ENCODE peak calls at places on chromosomes 4 and X, in six cellular contexts. G is neuronal stem cell, M is right lobe of liver, R is foreskin keratinocyte, F is RWPE1, E is breast epithelium. Z is an unnamed sample.

GRCh38 chr4:159232465-159233106 is 129.7 kb downstream of the RAPGEF2 start:
- DNase-seq in G (no peak), M (no peak), R (no peak), F (no peak), E (no peak), Z (no peak)

GRCh38 chr4:27096142-27096824 is 235.6 kb downstream of the STIM2 start:
- DNase-seq in G (no peak), M (no peak), R (no peak), F (no peak), E (no peak), Z (no peak)

GRCh38 chrX:15814811-15815210 is 24.5 kb downstream of the ZRSR2 start:
- DNase-seq in G (no peak), M (no peak), R (no peak), F (no peak), E (no peak), Z (no peak)

GRCh38 chrX:25012793-25013592 is 2.8 kb downstream of the ARX start:
- DNase-seq in G (no peak), M (no peak), R (no peak), F (no peak), E (no peak), Z (no peak)

GRCh38 chr4:159158989-159159388 is 56.1 kb downstream of the RAPGEF2 start:
- DNase-seq in G (no peak), M (no peak), R (no peak), F (no peak), E (no peak), Z (no peak)

GRCh38 chr4:56106180-56106579 is 157.4 kb downstream of the CEP135 start:
- DNase-seq in G (no peak), M (no peak), R (no peak), F (no peak), E (no peak), Z (no peak)

GRCh38 chr4:80471701-80472100 is 136.2 kb downstream of the CFAP299 start:
- DNase-seq in G (no peak), M (peak; percentile 61), R (no peak), F (peak; percentile 29), E (peak; percentile 60), Z (no peak)

GRCh38 chr4:10299601-10300000 is 157.6 kb downstream of the ZNF518B start:
- DNase-seq in G (no peak), M (no peak), R (peak; percentile 74), F (no peak), E (no peak), Z (no peak)

GRCh38 chr4:62006108-62006507 is 806.0 kb downstream of the ADGRL3 start:
- DNase-seq in G (no peak), M (no peak), R (no peak), F (no peak), E (no peak), Z (no peak)

DNA sequence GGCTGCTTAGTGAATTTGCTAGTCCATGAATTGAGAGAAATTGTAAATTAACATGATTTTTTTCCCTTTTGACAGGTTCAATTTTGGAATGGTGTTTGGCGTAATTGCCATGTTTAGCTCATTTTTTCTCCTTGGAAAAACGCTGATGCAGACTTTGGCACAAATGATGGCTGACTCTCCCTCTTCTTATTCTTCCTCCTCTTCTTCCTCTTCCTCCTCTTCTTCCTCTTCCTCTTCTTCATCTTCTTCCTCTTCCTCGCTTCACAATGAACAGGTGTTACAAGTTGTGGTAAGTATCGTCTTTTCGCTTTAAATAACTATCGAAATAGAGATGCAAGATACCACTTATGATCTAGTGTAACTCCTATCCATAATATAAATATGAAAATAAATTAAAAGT is 5.7 kb downstream of the MBTPS2 start:
- DNase-seq in G (no peak), M (no peak), R (no peak), F (no peak), E (no peak), Z (no peak)
- H3K27ac ChIP-seq in G (no peak overlapping the region), M (no peak overlapping the region), R (no peak overlapping the region), F (no peak overlapping the region), E (no peak overlapping the region), Z (no peak overlapping the region)

DNA sequence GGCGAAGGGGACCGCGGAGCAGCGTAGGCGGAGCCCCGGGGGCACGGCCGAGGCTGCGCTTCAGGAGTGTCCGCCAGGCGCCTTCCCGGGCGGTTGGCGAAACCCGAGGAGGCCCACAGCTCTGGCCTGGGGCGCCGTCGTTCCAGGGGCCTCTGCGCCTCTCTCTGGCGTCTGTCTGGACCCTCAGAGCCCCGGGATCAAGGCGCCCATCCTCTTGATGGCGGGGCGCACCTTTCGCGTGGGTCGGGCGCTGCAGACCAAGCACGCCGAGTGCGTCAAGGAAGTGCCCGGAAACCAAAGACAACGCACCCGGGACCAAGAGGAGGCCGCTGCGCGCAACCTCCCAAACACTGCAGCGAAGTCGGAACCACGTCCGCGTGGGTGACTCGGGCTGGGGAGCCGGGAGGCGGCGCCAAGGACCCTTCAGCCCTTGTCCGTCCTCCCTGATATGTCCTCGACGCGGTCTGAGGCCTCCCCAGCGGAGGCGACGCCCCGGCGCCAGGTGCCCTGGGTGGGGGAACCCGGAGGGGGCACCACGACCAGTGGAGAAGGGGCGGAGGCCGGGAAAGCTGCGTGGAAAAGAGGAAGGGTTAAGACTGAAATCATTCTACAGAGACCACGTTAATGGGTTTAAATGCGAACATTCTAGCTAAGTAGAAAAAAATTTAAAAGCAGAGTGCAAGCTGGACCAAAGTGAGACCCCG is 9.9 kb downstream of the HMX1 start:
- DNase-seq in G (no peak), M (no peak), R (no peak), F (no peak), E (no peak), Z (no peak)
- H3K27ac ChIP-seq in G (no peak overlapping the region), M (no peak overlapping the region), R (no peak overlapping the region), F (no peak overlapping the region), E (no peak overlapping the region), Z (no peak overlapping the region)

DNA sequence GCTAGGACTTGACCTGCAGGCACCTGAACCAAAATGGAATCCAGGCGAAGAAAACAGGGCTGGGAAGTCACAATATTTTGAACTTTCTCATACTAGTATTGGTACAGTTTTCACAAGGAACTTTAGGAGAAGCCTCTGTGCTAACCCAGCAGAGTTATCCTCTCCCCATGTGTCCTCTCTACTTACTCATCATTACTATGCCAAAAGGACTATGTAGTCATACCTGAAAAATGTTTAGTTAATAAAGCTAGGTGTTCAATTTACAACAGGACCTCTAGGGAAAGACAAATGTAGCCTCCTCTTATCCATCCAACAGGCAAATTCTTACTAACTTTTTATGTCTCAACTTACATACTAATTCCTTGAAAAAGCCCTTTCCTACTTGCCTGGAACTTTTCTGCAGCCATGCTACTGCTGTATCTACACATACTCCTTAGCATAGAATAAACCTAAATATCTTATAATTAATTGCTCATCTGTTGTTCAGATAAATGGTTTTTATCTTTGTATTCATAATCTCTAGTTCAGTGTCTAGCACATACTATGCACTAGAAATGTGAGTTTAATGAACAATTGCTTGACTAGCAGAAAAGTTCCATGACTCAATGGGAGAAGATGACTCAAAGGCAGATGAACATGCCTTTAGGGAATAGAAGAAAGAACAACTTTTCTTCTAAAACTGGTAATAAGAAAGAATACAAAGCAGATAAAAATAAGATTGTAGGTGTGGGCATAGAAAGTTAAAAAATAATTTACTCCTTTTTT is 215.5 kb upstream of the VEGFC start:
- DNase-seq in G (no peak), M (no peak), R (peak; percentile 79), F (peak; percentile 35), E (no peak), Z (no peak)
- H3K27ac ChIP-seq in G (no peak overlapping the region), M (no peak overlapping the region), R (peak overlapping the region; percentile 98), F (no peak overlapping the region), E (no peak overlapping the region), Z (no peak overlapping the region)

DNA sequence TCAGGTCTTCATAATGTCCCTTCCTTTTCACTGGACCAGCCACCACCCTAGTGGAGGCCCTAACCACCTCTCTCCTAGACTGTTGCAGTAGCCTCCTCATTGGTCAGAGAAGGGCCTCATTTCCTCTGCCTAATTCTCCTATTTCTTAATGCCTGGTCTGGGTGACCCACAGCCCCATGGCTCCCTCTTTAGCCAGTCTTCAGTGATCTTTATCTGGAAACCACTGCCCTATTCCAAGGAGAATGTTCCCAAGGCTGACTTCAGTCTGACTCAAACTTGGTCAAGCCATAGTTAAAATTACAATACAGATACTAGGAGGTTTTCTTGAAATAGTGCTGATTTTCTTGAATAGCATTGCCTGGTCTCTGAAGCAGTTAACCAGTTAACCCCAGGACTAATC is 53.6 kb upstream of the PRPS1 start:
- DNase-seq in G (no peak), M (no peak), R (no peak), F (no peak), E (no peak), Z (no peak)
- H3K27ac ChIP-seq in G (no peak overlapping the region), M (no peak overlapping the region), R (peak overlapping the region; percentile 51), F (no peak overlapping the region), E (no peak overlapping the region), Z (no peak overlapping the region)

GRCh38 chr4:70627620-70628019 is 924 bp upstream of the ENAM start:
- DNase-seq in G (no peak), M (no peak), R (no peak), F (no peak), E (no peak), Z (no peak)

GRCh38 chr4:70629469-70630090 is 1.0 kb downstream of the ENAM start:
- DNase-seq in G (no peak), M (no peak), R (no peak), F (no peak), E (no peak), Z (no peak)

GRCh38 chr4:70630162-70630561 is 1.6 kb downstream of the ENAM start:
- DNase-seq in G (no peak), M (no peak), R (no peak), F (no peak), E (no peak), Z (no peak)

GRCh38 chr4:70632028-70632427 is 3.5 kb downstream of the ENAM start:
- DNase-seq in G (no peak), M (no peak), R (peak; percentile 44), F (peak; percentile 64), E (no peak), Z (no peak)

GRCh38 chr4:70628444-70628843 is at the start of gene ENAM:
- DNase-seq in G (no peak), M (no peak), R (no peak), F (no peak), E (no peak), Z (no peak)
- H3K27ac ChIP-seq in G (no peak within 1 kb of the TSS), M (no peak within 1 kb of the TSS), R (no peak within 1 kb of the TSS), F (no peak within 1 kb of the TSS), E (no peak within 1 kb of the TSS), Z (no peak within 1 kb of the TSS)

GRCh38 chr4:136662539-136662938 is 869.8 kb downstream of the PCDH18 start:
- DNase-seq in G (no peak), M (no peak), R (no peak), F (no peak), E (no peak), Z (no peak)
- H3K27ac ChIP-seq in G (no peak overlapping the region), M (no peak overlapping the region), R (no peak overlapping the region), F (no peak overlapping the region), E (no peak overlapping the region), Z (no peak overlapping the region)

DNA sequence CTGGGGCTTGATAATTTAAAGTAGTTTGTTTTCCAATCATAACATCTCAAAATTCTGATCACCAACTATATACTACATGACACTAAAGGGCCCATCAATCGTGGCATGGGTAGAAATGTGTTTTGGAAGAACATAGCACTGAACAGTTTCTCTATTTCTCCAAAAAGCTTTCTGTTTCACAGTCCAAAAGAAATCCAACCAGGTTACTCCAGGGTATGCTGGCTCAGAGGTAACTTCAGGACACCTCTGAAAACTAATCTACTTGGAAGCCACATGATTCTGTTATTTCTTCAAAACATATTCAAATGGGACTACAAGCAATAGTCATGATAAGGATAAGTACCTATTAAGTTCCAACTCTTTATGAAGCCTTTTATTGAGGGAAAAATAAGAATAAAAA is 8.3 kb downstream of the PHKA1 start:
- DNase-seq in G (no peak), M (no peak), R (no peak), F (no peak), E (no peak), Z (no peak)
- H3K27ac ChIP-seq in G (no peak overlapping the region), M (no peak overlapping the region), R (no peak overlapping the region), F (no peak overlapping the region), E (peak overlapping the region; percentile 42), Z (no peak overlapping the region)

GRCh38 chrX:13001097-13001496 is 26.2 kb downstream of the TMSB4X start:
- DNase-seq in G (no peak), M (no peak), R (no peak), F (no peak), E (no peak), Z (no peak)
- H3K27ac ChIP-seq in G (no peak overlapping the region), M (no peak overlapping the region), R (no peak overlapping the region), F (no peak overlapping the region), E (no peak overlapping the region), Z (no peak overlapping the region)

Z was measured in caudate nucleus.